ENCODE peak calls at places on chromosomes 7 and 10, in nine cellular contexts. C is MCF 10A; K is SK-N-SH; E is RWPE1; M is IMR-90; G is fibroblast of the aortic adventitia; N is left ventricle myocardium inferior; S is CD8-positive, alpha-beta T cell; T is H9. B is an unnamed sample.
A peak's percentile ranks its signal among the peaks of the same experiment; 100 is the strongest.

GRCh38 chr10:73998623-73999622 is 1.0 kb downstream of the VCL start:
- DNase-seq in C (peak; percentile 83), K (peak; percentile 70), E (peak; percentile 79), M (peak; percentile 86), G (peak; percentile 89), N (peak; percentile 47), S (no peak), T (peak; percentile 75), B (peak; percentile 86)

GRCh38 chr10:6843477-6843876 is 263.4 kb upstream of the PRKCQ start:
- DNase-seq in C (no peak), K (no peak), E (no peak), M (no peak), G (no peak), N (no peak), S (no peak), T (no peak), B (no peak)

GRCh38 chr7:85172530-85172941 is 14.3 kb downstream of the SEMA3D start:
- DNase-seq in C (no peak), K (no peak), E (no peak), M (peak; percentile 90), G (peak; percentile 96), N (no peak), S (peak; percentile 2), T (no peak), B (no peak)

GRCh38 chr10:63057509-63057908 is 75.6 kb upstream of the NRBF2 start:
- DNase-seq in C (no peak), K (no peak), E (no peak), M (no peak), G (no peak), N (no peak), S (no peak), T (peak; percentile 54), B (no peak)

GRCh38 chr7:50544992-50545391 is 20.2 kb downstream of the DDC start:
- DNase-seq in C (no peak), K (no peak), E (no peak), M (no peak), G (no peak), N (no peak), S (no peak), T (no peak), B (no peak)

GRCh38 chr7:29239638-29240037 is 45.1 kb downstream of the CHN2 start:
- DNase-seq in C (peak; percentile 35), K (no peak), E (no peak), M (no peak), G (peak; percentile 58), N (no peak), S (no peak), T (peak; percentile 56), B (no peak)

GRCh38 chr10:97497572-97498075 is 598 bp downstream of the MMS19 start:
- DNase-seq in C (peak; percentile 82), K (peak; percentile 81), E (peak; percentile 94), M (peak; percentile 74), G (peak; percentile 65), N (peak; percentile 82), S (peak; percentile 67), T (peak; percentile 72), B (peak; percentile 91)

GRCh38 chr7:50921114-50921513 is 138.4 kb upstream of the GRB10 start:
- DNase-seq in C (peak; percentile 60), K (no peak), E (peak; percentile 81), M (no peak), G (no peak), N (no peak), S (no peak), T (no peak), B (no peak)

GRCh38 chr7:1557771-1558170 is 1.8 kb upstream of the TMEM184A start:
- DNase-seq in C (no peak), K (peak; percentile 41), E (no peak), M (no peak), G (no peak), N (no peak), S (no peak), T (no peak), B (no peak)

GRCh38 chr10:95196053-95196452 is 2.0 kb downstream of the ACSM6 start:
- DNase-seq in C (no peak), K (no peak), E (no peak), M (peak; percentile 12), G (no peak), N (no peak), S (no peak), T (peak; percentile 64), B (no peak)

GRCh38 chr7:95245828-95246227 is 78.5 kb downstream of the PON1 start:
- DNase-seq in C (no peak), K (no peak), E (no peak), M (no peak), G (no peak), N (no peak), S (no peak), T (peak; percentile 38), B (no peak)

GRCh38 chr7:95250591-95250990 is 73.7 kb downstream of the PON1 start:
- DNase-seq in C (no peak), K (no peak), E (no peak), M (no peak), G (no peak), N (no peak), S (no peak), T (no peak), B (no peak)

GRCh38 chr7:95244616-95245015 is 79.7 kb downstream of the PON1 start:
- DNase-seq in C (no peak), K (no peak), E (no peak), M (no peak), G (no peak), N (no peak), S (no peak), T (no peak), B (no peak)

GRCh38 chr7:95251966-95252365 is 72.4 kb downstream of the PON1 start:
- DNase-seq in C (no peak), K (no peak), E (no peak), M (no peak), G (no peak), N (no peak), S (no peak), T (no peak), B (no peak)

GRCh38 chr7:95246935-95247370 is 77.4 kb downstream of the PON1 start:
- DNase-seq in C (peak; percentile 79), K (peak; percentile 55), E (peak; percentile 34), M (peak; percentile 62), G (peak; percentile 83), N (no peak), S (no peak), T (peak; percentile 59), B (no peak)
- TF ChIP-seq CTCF in C (peak; percentile 65), K (peak; percentile 84), E (peak; percentile 55), M (peak; percentile 69), G (peak; percentile 65), N (peak; percentile 75), S (no peak), T (peak; percentile 82), B (peak; percentile 86)

GRCh38 chr10:78972160-78972946 is 96.4 kb upstream of the ZMIZ1 start:
- DNase-seq in C (peak; percentile 47), K (peak; percentile 78), E (no peak), M (peak; percentile 83), G (peak; percentile 76), N (peak; percentile 78), S (no peak), T (peak; percentile 39), B (peak; percentile 92)

GRCh38 chr10:78971094-78971682 is 97.6 kb upstream of the ZMIZ1 start:
- DNase-seq in C (no peak), K (no peak), E (no peak), M (no peak), G (no peak), N (no peak), S (no peak), T (no peak), B (no peak)

GRCh38 chr10:78972947-78973900 is 95.5 kb upstream of the ZMIZ1 start:
- DNase-seq in C (peak; percentile 93), K (peak; percentile 92), E (peak; percentile 99), M (peak; percentile 95), G (peak; percentile 91), N (peak; percentile 78), S (peak; percentile 75), T (peak; percentile 87), B (peak; percentile 96)

GRCh38 chr10:78974409-78975317 is 94.1 kb upstream of the ZMIZ1 start:
- DNase-seq in C (peak; percentile 88), K (peak; percentile 70), E (peak; percentile 55), M (peak; percentile 94), G (peak; percentile 91), N (peak; percentile 39), S (peak; percentile 73), T (peak; percentile 82), B (no peak)

DNA sequence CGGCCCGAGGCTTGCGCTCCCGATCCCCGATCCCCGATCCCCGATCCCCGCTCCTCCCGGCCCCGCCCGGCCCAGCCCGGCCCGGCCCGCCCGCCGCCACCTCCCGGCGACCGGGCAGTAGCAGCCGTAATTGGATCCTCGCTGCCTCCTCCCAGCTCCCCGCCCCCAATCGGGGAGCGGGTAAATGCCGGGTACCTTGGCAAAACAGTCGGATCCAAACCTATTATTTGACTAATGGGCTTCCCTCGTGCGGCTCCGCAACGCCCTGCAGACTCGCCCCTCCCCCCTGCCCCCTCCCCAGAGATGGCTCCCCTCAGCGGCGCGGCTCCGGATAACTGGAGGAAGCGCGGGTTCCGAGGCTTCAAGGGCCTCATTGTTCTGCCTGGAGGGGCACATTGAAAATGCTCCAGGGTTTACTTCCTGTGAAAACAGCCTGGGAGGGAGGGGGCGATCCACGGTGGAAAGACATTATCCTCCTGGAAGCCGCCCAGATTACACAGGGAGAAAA is 94.8 kb upstream of the ZMIZ1 start:
- DNase-seq in C (peak; percentile 81), K (no peak), E (peak; percentile 88), M (peak; percentile 56), G (peak; percentile 76), N (peak; percentile 78), S (peak; percentile 36), T (peak; percentile 88), B (no peak)
- TF ChIP-seq CTCF in C (no peak), K (no peak), E (no peak), M (no peak), G (peak; percentile 18), N (peak; percentile 45), S (no peak), T (peak; percentile 22), B (peak; percentile 36)

DNA sequence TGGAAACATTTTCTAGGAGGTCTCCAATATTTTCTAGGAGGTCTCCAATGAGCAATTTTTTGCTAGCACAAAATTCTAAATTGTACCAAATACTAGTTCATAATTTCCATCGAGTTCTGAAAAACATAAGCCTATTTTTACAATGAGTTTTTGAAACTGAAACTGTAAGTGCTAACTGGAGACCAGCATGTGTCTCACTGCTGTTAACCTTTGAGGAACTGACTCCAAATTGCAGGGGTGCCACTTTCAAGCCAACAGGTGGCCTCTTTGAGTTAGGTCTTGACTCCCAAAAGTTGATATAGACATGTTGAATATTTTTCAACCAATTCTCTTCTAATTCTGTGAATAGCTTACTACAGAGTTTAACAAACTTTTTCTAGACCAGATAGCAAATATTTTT is 58.8 kb downstream of the CAV1 start:
- DNase-seq in C (no peak), K (no peak), E (no peak), M (no peak), G (no peak), N (no peak), S (no peak), T (no peak), B (no peak)
- TF ChIP-seq CTCF in C (no peak), K (no peak), E (no peak), M (no peak), G (no peak), N (no peak), S (no peak), T (no peak), B (no peak)

DNA sequence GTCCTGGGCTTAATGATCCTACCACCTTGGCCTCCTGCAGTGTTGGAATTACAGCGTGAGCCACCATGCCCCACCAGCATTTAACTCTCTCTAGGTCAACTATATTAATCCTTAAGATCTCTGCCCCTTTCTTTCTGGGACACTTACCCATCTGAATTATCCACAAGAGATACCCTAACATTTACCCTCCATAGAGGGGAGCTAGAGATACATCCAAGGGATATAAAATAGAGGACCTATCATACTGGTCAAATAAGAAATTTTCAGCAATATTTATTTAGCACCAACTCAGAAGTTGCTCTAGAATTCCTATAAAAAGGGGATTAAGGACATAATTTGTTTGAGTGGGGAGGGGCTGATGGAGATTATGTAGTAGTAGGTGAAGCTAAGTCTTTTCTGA is 96.5 kb downstream of the OTUD1 start:
- DNase-seq in C (no peak), K (no peak), E (no peak), M (no peak), G (peak; percentile 26), N (no peak), S (no peak), T (no peak), B (no peak)
- TF ChIP-seq CTCF in C (peak; percentile 20), K (peak; percentile 44), E (no peak), M (no peak), G (peak; percentile 36), N (no peak), S (no peak), T (peak; percentile 37), B (no peak)